ENCODE peak calls at places on chromosomes 7 and 10, in six cellular contexts. W, R, S, E, J and I are unnamed samples.

GRCh38 chr10:102299873-102300272 is 54.5 kb downstream of the GBF1 start:
- DNase-seq in R (no peak), S (peak; percentile 33), E (peak; percentile 51), W (peak; percentile 79), J (peak; percentile 89), I (peak; percentile 81)

GRCh38 chr10:29783211-29783947 is 148.6 kb upstream of the SVIL start:
- DNase-seq in S (no peak), J (no peak), R (no peak), E (peak; percentile 26), W (peak; percentile 19), I (peak; percentile 50)

GRCh38 chr7:36175872-36176271 is 22.8 kb downstream of the EEPD1 start:
- DNase-seq in R (no peak), S (no peak), E (no peak), J (no peak), W (no peak), I (no peak)

GRCh38 chr7:127066974-127067373 is 185.8 kb downstream of the GRM8 start:
- DNase-seq in J (no peak), S (no peak), R (no peak), W (no peak), E (no peak), I (no peak)

GRCh38 chr10:122307669-122308486 is 36.8 kb downstream of the BTBD16 start:
- DNase-seq in W (peak; percentile 99), R (peak; percentile 64), E (peak; percentile 99), S (peak; percentile 87), J (peak; percentile 99), I (peak; percentile 98)

GRCh38 chr7:107948645-107949442 is 54.1 kb downstream of the LAMB1 start:
- DNase-seq in R (no peak), W (peak; percentile 98), E (peak; percentile 79), J (peak; percentile 93), S (peak; percentile 97), I (peak; percentile 87)

GRCh38 chr10:2081501-2081900 is 344.2 kb upstream of the ADARB2 start:
- DNase-seq in R (no peak), W (no peak), E (no peak), J (no peak), S (no peak), I (no peak)

GRCh38 chr10:119616879-119617580 is 20.3 kb upstream of the TIAL1 start:
- DNase-seq in S (no peak), E (peak; percentile 57), W (peak; percentile 20), R (no peak), J (no peak), I (peak; percentile 41)

GRCh38 chr10:77592946-77593636 is 44.5 kb downstream of the KCNMA1 start:
- DNase-seq in J (peak; percentile 93), W (peak; percentile 93), E (peak; percentile 66), S (peak; percentile 100), R (no peak), I (peak; percentile 85)

GRCh38 chr10:70293169-70293813 is 9.5 kb upstream of the NPFFR1 start:
- DNase-seq in S (no peak), R (no peak), W (no peak), E (peak; percentile 13), J (no peak), I (no peak)

GRCh38 chr7:110119883-110120581 is 970.9 kb upstream of the LRRN3 start:
- DNase-seq in E (no peak), J (peak; percentile 8), W (no peak), R (no peak), S (peak; percentile 31), I (peak; percentile 17)

GRCh38 chr10:68647928-68648327 is 73.1 kb upstream of the CCAR1 start:
- DNase-seq in J (peak; percentile 86), E (peak; percentile 68), R (no peak), S (peak; percentile 90), W (peak; percentile 83), I (peak; percentile 92)

GRCh38 chr7:18352339-18353255 is 143.0 kb upstream of the HDAC9 start:
- DNase-seq in E (peak; percentile 83), J (peak; percentile 74), W (peak; percentile 89), R (peak; percentile 41), S (peak; percentile 83), I (peak; percentile 89)

GRCh38 chr7:4629287-4629905 is 52.7 kb upstream of the FOXK1 start:
- DNase-seq in E (no peak), J (no peak), S (no peak), W (no peak), R (no peak), I (no peak)

GRCh38 chr7:4631664-4632171 is 50.4 kb upstream of the FOXK1 start:
- DNase-seq in E (peak; percentile 96), J (peak; percentile 87), S (peak; percentile 79), R (peak; percentile 48), W (peak; percentile 95), I (peak; percentile 97)

GRCh38 chr7:4631021-4631663 is 51.0 kb upstream of the FOXK1 start:
- DNase-seq in S (no peak), E (no peak), R (no peak), J (no peak), W (no peak), I (no peak)

GRCh38 chr7:4634166-4634565 is 47.9 kb upstream of the FOXK1 start:
- DNase-seq in S (no peak), W (peak; percentile 88), E (peak; percentile 65), J (peak; percentile 26), R (no peak), I (peak; percentile 50)

DNA sequence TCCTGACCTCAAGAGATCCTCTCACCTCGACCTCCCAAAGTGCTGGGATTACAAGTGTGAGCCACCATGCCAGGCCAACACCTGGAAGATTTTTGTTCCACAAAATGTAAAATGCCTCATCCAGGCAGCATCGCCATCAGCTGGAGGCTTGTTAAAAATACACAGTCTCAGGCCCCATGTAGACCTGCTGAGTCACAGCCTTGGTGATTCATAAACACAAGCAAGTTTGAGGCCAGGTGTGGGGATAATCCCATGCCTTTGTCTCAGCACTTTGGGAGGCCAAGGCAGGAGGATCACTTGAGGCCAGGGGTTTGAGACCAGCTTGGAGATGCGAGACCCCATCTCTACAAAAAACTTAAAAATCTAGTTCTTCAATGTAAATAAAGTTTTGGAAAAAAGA is 49.1 kb upstream of the FOXK1 start:
- DNase-seq in R (no peak), W (peak; percentile 60), J (peak; percentile 56), E (peak; percentile 50), S (peak; percentile 77), I (peak; percentile 55)
- TF ChIP-seq CTCF in R (no peak), W (no peak), J (no peak), E (no peak), S (peak; percentile 25), I (no peak)

GRCh38 chr7:155804431-155804831 is 7.8 kb downstream of the SHH start:
- DNase-seq in R (no peak), J (no peak), E (no peak), W (no peak), S (no peak), I (no peak)

GRCh38 chr7:155803418-155804376 is 8.6 kb downstream of the SHH start:
- DNase-seq in J (peak; percentile 12), S (peak; percentile 53), W (no peak), R (no peak), E (no peak), I (no peak)

GRCh38 chr7:155805826-155806095 is 6.5 kb downstream of the SHH start:
- DNase-seq in R (no peak), E (no peak), J (no peak), S (no peak), W (no peak), I (no peak)

GRCh38 chr7:155806096-155806871 is 6.0 kb downstream of the SHH start:
- DNase-seq in W (no peak), R (no peak), E (no peak), S (no peak), J (no peak), I (peak; percentile 27)

DNA sequence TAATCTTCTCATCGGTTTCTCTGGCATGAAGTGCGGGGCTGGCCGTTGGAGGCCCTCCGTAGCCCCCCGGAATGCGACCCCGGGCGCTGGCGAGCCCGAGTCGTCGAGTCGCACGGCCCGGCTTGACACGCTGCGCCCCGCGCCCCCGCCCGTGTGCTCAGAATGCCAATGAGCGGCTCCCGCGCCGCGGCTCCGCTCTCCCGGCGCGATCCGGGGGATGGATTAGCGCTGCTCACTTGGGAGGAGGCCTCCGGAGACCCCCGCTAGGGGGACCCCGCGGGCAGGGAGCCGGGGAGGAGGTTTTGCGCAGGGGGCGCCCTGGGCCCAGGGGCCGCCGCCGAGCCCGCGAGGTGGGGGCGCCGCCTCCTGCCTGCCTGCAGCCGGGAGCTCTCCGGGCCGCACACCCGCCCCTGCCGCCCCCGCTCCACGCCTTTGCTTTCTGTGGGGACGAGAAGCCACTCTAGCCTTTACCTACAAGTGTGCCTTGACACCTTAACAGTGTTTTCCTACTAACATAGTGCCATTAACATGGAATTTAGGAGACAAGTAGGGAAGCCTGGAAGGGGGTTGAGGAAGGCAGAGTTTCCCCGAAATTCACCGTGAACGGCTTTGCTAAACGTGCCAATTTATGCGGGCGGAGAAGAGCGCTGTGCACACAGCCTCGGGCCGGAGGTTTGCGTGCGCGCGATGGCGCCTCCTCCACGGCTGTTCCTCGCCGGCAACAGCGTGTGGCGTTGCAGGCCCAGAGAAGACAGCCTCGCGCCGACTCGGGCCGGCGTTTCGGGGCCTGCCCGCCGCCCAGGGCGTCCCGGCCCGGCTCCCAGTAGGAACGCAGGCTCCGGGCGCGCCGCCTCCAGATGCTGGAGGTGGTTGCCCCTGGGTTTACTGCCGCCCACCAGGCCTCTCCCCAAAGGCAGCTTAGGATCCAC is 7.1 kb downstream of the SHH start:
- DNase-seq in W (peak; percentile 59), S (peak; percentile 76), R (peak; percentile 66), J (peak; percentile 74), E (peak; percentile 76), I (peak; percentile 80)
- H3K4me3 ChIP-seq in W (peak overlapping the region; percentile 54), S (peak overlapping the region; percentile 68), R (no peak overlapping the region), J (peak overlapping the region; percentile 32), E (peak overlapping the region; percentile 41), I (peak overlapping the region; percentile 50)

DNA sequence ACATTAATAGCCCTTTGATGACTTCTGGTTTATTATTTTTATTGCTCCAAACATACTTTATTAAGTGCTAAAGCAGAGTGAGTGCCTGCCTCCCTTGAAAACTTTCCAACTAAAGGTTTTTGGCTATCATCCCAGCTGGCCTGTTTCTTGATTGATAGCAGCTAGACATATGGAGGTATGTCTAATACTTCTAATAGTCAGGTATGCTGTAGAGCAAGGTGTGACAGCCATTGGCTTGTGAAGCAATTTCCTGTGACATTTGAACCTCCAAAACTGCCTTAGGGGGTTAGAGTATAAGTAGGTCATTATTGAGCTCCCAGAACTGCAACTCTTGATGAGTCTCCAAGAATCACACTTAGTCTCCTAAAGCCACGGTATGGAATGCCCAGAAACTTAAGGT is 55.8 kb downstream of the LOXL4 start:
- DNase-seq in R (no peak), W (no peak), J (no peak), E (no peak), S (peak; percentile 7), I (no peak)
- TF ChIP-seq CTCF in R (no peak), W (no peak), J (no peak), E (no peak), S (no peak), I (no peak)

DNA sequence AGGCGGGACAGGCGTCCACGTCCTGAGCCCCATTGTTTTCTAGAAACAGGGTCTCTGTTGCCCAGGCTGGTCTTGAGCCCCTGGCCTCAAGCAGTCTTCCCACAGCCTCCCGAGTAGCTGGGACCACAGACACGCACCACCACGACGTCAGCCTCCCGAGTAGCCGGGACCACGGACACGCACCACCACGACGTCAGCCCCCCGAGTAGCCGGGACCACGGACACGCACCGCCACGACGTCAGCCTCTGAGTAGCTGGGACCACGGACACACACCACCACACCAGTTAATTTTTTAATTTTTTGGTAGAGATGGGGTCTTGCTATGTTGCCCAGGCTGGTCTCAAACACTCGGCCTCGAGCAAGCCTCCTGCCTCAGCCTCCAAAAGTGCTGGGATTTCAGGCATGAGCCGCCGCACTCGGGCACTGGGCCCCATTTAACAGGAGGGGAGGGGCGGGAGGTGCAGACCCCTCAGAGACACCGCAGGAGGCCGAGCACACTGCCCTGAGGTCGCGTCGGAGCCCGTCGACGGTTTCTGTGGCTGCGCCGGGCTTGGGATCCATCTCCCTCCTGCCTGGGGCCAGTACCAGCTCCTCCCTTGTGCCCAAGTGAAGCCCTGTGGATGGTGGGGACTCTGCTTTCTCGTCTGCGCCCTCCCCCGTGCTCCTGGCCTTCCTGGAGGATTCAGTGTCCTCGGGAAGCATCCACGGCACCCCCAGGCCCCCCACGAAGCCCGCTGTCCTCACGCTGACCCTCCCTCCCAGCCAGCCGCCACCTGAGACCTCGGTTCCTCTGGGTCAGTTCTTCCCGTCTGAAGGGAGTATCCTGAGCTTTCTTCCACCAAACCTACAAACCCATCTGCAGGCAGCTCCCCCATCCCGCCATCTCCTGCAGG is 13.0 kb downstream of the FAM20C start:
- DNase-seq in R (no peak), S (no peak), W (no peak), E (no peak), J (peak; percentile 6), I (no peak)
- H3K4me3 ChIP-seq in R (no peak overlapping the region), S (no peak overlapping the region), W (no peak overlapping the region), E (no peak overlapping the region), J (no peak overlapping the region), I (no peak overlapping the region)